ENCODE peak calls at places on chromosomes 13 and 19, in six cellular contexts. F is tibial nerve, S is K562, Y is ovary, B is HepG2, V is stomach. M is an unnamed sample. For H3K27me3, the result is how much of the 10 kb centered on the place peaks cover.

GRCh38 chr13:114258589-114258988 is 22.8 kb upstream of the UPF3A start:
- DNase-seq in F (no peak), S (no peak), Y (no peak), B (no peak), V (peak), M (no peak)

GRCh38 chr13:45695198-45695730 is 6.9 kb upstream of the CBY2 start:
- DNase-seq in F (no peak), S (no peak), Y (no peak), B (no peak), V (no peak), M (no peak)

GRCh38 chr19:48896191-48896720 is 2.3 kb downstream of the TULP2 start:
- DNase-seq in F (peak), S (peak), Y (peak), B (no peak), V (no peak), M (peak)

GRCh38 chr13:50588736-50589135 is 254.8 kb downstream of the DLEU7 start:
- DNase-seq in F (no peak), S (no peak), Y (no peak), B (no peak), V (no peak), M (no peak)

GRCh38 chr19:19382118-19382517 is 23.4 kb upstream of the GATAD2A start:
- DNase-seq in F (no peak), S (no peak), Y (no peak), B (no peak), V (no peak), M (no peak)

GRCh38 chr19:2059422-2060201 is 8.6 kb upstream of the MKNK2 start:
- DNase-seq in F (peak), S (peak), Y (peak), B (peak), V (peak), M (peak)

GRCh38 chr19:1987197-1988187 is 28.0 kb downstream of the BTBD2 start:
- DNase-seq in F (no peak), S (peak), Y (peak), B (no peak), V (no peak), M (no peak)

GRCh38 chr19:54229146-54229545 is 6.3 kb upstream of the LILRB3 start:
- DNase-seq in F (no peak), S (no peak), Y (no peak), B (no peak), V (no peak), M (peak)

GRCh38 chr13:69644447-69644846 is 463.2 kb upstream of the ATXN8OS start:
- DNase-seq in F (no peak), S (no peak), Y (no peak), B (no peak), V (no peak), M (no peak)

DNA sequence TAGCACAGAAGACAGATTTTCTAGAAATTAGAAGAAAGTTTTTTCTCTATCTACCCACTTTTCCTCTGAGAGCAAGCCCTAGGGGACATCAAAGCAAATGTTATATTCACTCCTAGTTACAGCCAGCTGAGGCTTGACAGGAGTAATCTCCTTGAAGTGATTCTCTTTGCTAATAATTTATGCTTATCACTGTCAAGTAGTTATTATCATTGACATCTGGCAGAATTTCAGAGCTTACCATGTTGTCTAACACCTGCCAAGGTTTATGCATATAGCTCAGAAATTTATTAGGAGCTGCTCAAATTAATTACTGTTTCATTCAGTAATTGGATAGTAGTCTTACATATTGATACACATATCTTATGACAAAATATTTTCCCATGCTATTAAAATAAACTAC is 465.9 kb upstream of the ATXN8OS start:
- DNase-seq in F (no peak), S (no peak), Y (no peak), B (no peak), V (no peak), M (no peak)
- TF ChIP-seq EP300 in F (no peak), S (no peak), Y (no peak), B (no peak), V (no peak), M (no peak)

GRCh38 chr19:13404236-13404635 is 102.0 kb downstream of the CACNA1A start:
- DNase-seq in F (no peak), S (no peak), Y (no peak), B (no peak), V (no peak), M (no peak)
- H3K27me3 ChIP-seq in F (under half), S (under half), Y (under half), B (under half), V (under half), M (under half)

GRCh38 chr19:36488118-36488815 is 1.1 kb downstream of the ZNF566 start:
- DNase-seq in F (no peak), S (no peak), Y (no peak), B (no peak), V (no peak), M (no peak)
- TF ChIP-seq CTCF in F (no peak), S (no peak), Y (no peak), B (no peak), V (no peak), M (no peak)

GRCh38 chr13:32829269-32829668 is 187.0 kb upstream of the KL start:
- DNase-seq in F (no peak), S (no peak), Y (no peak), B (no peak), V (no peak), M (no peak)
- TF ChIP-seq EP300 in F (no peak), S (no peak), Y (no peak), B (no peak), V (no peak), M (no peak)

DNA sequence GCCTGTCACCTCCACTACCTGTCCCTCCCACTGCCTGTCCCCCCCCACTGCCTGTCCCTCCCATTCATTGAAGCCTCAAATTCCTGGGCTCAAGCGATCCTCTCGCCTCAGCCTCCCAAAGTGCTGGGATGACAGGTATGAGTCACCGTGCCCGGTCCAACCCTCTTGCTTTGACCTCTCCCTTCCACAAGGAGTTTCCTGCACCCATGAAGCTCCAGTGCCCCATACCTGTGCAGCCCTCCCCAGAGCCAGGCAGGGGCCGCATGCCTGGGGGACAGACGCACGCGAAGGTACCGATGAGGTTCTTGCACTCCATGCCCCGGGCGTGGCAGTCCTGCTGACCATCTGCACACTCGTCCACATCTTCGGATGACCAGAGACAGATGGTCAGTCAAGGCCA is 34.3 kb downstream of the CCL25 start:
- DNase-seq in F (no peak), S (no peak), Y (no peak), B (no peak), V (no peak), M (no peak)
- H3K27me3 ChIP-seq in F (under half), S (under half), Y (under half), B (under half), V (under half), M (under half)

DNA sequence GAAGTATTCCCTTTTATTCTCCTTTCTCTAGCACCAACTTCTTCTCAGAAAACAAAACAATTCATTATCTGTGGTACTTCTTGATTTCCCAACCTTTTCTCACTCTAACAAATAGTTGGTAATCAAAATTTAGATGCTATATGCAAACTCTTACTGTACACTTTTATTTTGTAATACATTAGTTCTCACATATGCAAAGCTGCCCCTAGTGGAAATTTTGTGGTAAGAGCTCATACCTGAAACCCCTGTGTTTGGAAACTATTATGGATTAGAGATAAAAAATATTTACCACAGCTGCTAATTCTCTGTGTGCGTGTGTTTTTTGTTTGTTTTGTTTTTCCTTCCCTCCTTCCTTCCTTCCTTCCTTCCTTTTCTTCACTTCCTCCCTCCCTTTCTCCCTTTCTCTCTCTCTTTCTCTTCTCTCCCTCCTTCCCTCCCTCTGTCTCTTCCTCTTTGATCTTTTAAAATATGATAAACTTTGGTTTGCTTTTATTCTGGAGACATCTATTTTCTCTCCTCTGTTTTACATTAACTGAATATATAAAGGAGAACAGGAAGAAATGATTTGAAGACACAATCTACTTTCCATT is 537.4 kb downstream of the SLITRK6 start:
- DNase-seq in F (no peak), S (no peak), Y (no peak), B (peak), V (no peak), M (no peak)
- TF ChIP-seq CTCF in F (peak), S (no peak), Y (no peak), B (no peak), V (no peak), M (no peak)

GRCh38 chr19:46221981-46222610 is 7.4 kb upstream of the IGFL1 start:
- DNase-seq in F (peak), S (no peak), Y (peak), B (no peak), V (peak), M (no peak)
- TF ChIP-seq EP300 in F (peak), S (no peak), Y (no peak), B (no peak), V (no peak), M (no peak)

M was measured in suprapubic skin.